ENCODE peak calls at places on chromosomes 7 and 10, in ten cellular contexts. W, R, J, E, T, Z, X, M, D and U are unnamed samples.

GRCh38 chr10:61786728-61787127 is 114.8 kb upstream of the ARID5B start:
- DNase-seq in W (peak; percentile 25), R (peak; percentile 85), J (no peak), E (no peak), T (no peak), Z (no peak), X (peak; percentile 34), M (no peak), D (no peak), U (no peak)

GRCh38 chr10:77508076-77508475 is 129.5 kb downstream of the KCNMA1 start:
- DNase-seq in W (no peak), R (no peak), J (no peak), E (no peak), T (no peak), Z (no peak), X (no peak), M (no peak), D (no peak), U (no peak)

GRCh38 chr10:42850931-42851330 is 68.3 kb downstream of the BMS1 start:
- DNase-seq in W (no peak), R (peak; percentile 3), J (no peak), E (no peak), T (no peak), Z (no peak), X (no peak), M (no peak), D (no peak), U (no peak)

GRCh38 chr10:73967544-73967943 is 30.4 kb upstream of the VCL start:
- DNase-seq in W (no peak), R (no peak), J (no peak), E (no peak), T (no peak), Z (no peak), X (no peak), M (no peak), D (no peak), U (no peak)

GRCh38 chr7:100369105-100369504 is 4.2 kb upstream of the PILRA start:
- DNase-seq in W (peak; percentile 60), R (no peak), J (peak; percentile 58), E (no peak), T (peak; percentile 86), Z (peak; percentile 25), X (no peak), M (peak; percentile 95), D (no peak), U (no peak)

GRCh38 chr10:33335800-33336605 is 1.5 kb upstream of the NRP1 start:
- DNase-seq in W (peak; percentile 51), R (peak; percentile 44), J (peak; percentile 69), E (peak; percentile 56), T (peak; percentile 81), Z (peak; percentile 81), X (peak; percentile 78), M (peak; percentile 82), D (peak; percentile 40), U (no peak)

GRCh38 chr7:47502240-47502877 is 79.6 kb downstream of the TNS3 start:
- DNase-seq in W (peak; percentile 48), R (no peak), J (no peak), E (no peak), T (no peak), Z (no peak), X (no peak), M (peak; percentile 59), D (no peak), U (no peak)

GRCh38 chr7:122686360-122686878 is 12.5 kb downstream of the RNF133 start:
- DNase-seq in W (no peak), R (no peak), J (no peak), E (no peak), T (no peak), Z (no peak), X (no peak), M (no peak), D (no peak), U (no peak)

GRCh38 chr7:121530251-121531174 is 134.4 kb upstream of the FAM3C start:
- DNase-seq in W (no peak), R (peak; percentile 81), J (peak; percentile 26), E (no peak), T (no peak), Z (no peak), X (peak; percentile 13), M (no peak), D (no peak), U (no peak)

GRCh38 chr10:84333864-84334451 is 5.6 kb downstream of the CCSER2 start:
- DNase-seq in W (no peak), R (peak; percentile 55), J (no peak), E (no peak), T (no peak), Z (no peak), X (no peak), M (no peak), D (no peak), U (no peak)

GRCh38 chr10:662686-663465 is 26.6 kb downstream of the DIP2C start:
- DNase-seq in W (no peak), R (no peak), J (no peak), E (no peak), T (no peak), Z (peak; percentile 19), X (no peak), M (no peak), D (no peak), U (no peak)

GRCh38 chr7:55534262-55534915 is 37.9 kb downstream of the VOPP1 start:
- DNase-seq in W (peak; percentile 51), R (peak; percentile 81), J (no peak), E (no peak), T (no peak), Z (no peak), X (no peak), M (peak; percentile 90), D (no peak), U (peak; percentile 47)
- H3K4me1 ChIP-seq in W (peaks cover 52% of the 10 kb centered on the region), R (peaks cover 33% of the 10 kb centered on the region), J (peaks cover 81% of the 10 kb centered on the region), E (no peaks in the 10 kb centered on the region), T (no peaks in the 10 kb centered on the region), Z (peaks cover 8% of the 10 kb centered on the region), X (peaks cover 39% of the 10 kb centered on the region), M (peaks cover 92% of the 10 kb centered on the region), D (peaks cover 52% of the 10 kb centered on the region), U (peaks cover 43% of the 10 kb centered on the region)

DNA sequence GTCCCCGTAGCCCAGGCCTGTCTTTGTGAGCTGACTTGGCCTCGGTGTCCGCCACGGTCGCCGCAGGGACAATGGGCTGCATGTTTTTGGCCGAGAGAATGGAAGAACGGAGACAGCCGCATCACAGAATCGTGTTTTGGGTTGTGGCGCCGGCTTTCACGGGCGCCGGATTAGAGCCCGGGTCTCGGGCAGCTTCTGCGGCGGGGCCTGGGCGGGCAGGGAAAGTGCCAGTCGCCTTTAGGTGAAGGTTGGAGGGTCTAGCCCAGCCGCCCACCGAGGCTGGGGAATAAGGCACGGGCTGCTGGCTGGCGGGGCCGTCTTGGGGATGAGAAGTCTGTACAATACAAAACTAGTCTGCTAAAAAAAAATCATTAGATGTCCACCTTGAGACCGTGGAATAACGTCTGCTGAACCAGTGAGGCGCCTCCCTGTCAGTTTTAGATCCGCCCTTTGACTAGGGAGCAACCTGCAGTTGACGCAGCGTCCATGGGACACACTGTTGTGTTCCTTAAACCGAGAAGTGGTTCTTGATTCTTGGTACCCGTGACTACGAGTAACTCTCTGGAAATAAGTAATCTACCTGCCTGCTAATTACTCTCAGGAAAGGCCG is 577 bp downstream of the DNAJB9 start:
- DNase-seq in W (peak; percentile 60), R (peak; percentile 40), J (peak; percentile 55), E (peak; percentile 29), T (peak; percentile 62), Z (peak; percentile 71), X (peak; percentile 41), M (no peak), D (no peak), U (no peak)
- TF ChIP-seq POLR2A in W (peak; percentile 66), R (no peak), J (no peak), E (no peak), T (no peak), Z (no peak), X (no peak), M (no peak), D (peak; percentile 8), U (peak; percentile 51)

DNA sequence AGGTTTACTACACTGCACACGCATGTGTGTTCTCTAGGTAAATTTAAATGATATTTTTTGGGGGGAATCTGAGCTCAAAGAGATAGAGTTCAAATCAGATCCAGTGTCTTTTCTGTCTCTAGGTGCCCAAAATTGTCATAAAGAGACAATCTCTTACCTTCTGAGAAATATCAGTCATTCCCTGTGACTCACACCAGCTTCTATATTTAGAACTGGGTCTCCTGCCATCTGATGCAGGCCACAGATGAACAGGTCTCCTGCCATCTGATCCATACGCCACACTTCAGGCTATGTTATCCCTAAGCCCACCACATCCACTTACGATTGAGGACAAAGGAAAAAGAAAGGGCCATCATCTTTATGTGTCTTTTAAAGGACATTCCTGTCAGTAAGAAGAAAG is 136.3 kb upstream of the LAMB4 start:
- DNase-seq in W (no peak), R (no peak), J (no peak), E (no peak), T (no peak), Z (peak; percentile 34), X (no peak), M (no peak), D (no peak), U (no peak)
- H3K27ac ChIP-seq in W (no peak overlapping the region), R (no peak overlapping the region), J (no peak overlapping the region), E (no peak overlapping the region), T (no peak overlapping the region), Z (no peak overlapping the region), X (peak overlapping the region; percentile 34), M (no peak overlapping the region), D (no peak overlapping the region), U (no peak overlapping the region)

GRCh38 chr7:8217200-8218068 is 44.5 kb downstream of the ICA1 start:
- DNase-seq in W (peak; percentile 26), R (peak; percentile 73), J (no peak), E (no peak), T (no peak), Z (no peak), X (peak; percentile 39), M (no peak), D (no peak), U (no peak)

GRCh38 chr7:8216291-8216690 is 45.7 kb downstream of the ICA1 start:
- DNase-seq in W (no peak), R (no peak), J (no peak), E (no peak), T (no peak), Z (no peak), X (no peak), M (no peak), D (no peak), U (no peak)

GRCh38 chr7:8213381-8213780 is 48.6 kb downstream of the ICA1 start:
- DNase-seq in W (no peak), R (no peak), J (no peak), E (no peak), T (no peak), Z (no peak), X (no peak), M (no peak), D (no peak), U (no peak)

GRCh38 chr7:8214162-8214897 is 47.6 kb downstream of the ICA1 start:
- DNase-seq in W (no peak), R (peak; percentile 9), J (no peak), E (peak; percentile 50), T (no peak), Z (no peak), X (no peak), M (no peak), D (no peak), U (no peak)

GRCh38 chr7:8215648-8216047 is 46.3 kb downstream of the ICA1 start:
- DNase-seq in W (no peak), R (no peak), J (no peak), E (no peak), T (no peak), Z (no peak), X (no peak), M (no peak), D (no peak), U (no peak)
- H3K4me1 ChIP-seq in W (no peaks in the 10 kb centered on the region), R (no peaks in the 10 kb centered on the region), J (peaks cover 16% of the 10 kb centered on the region), E (no peaks in the 10 kb centered on the region), T (no peaks in the 10 kb centered on the region), Z (peaks cover 10% of the 10 kb centered on the region), X (no peaks in the 10 kb centered on the region), M (no peaks in the 10 kb centered on the region), D (no peaks in the 10 kb centered on the region), U (no peaks in the 10 kb centered on the region)